ENCODE peak calls at places on chromosome 21, in seven cellular contexts. T, K, B, J, R, Y and O are unnamed samples.

GRCh38 chr21:41747943-41748738 is 18.7 kb downstream of the RIPK4 start:
- DNase-seq in T (no peak), K (no peak), B (no peak), J (no peak), R (no peak), Y (no peak), O (no peak)

GRCh38 chr21:14981246-14981645 is 83.6 kb downstream of the NRIP1 start:
- DNase-seq in T (no peak), K (no peak), B (no peak), J (no peak), R (no peak), Y (no peak), O (no peak)

GRCh38 chr21:31895069-31895851 is 22.4 kb downstream of the HUNK start:
- DNase-seq in T (peak; percentile 79), K (peak; percentile 34), B (no peak), J (peak; percentile 37), R (no peak), Y (no peak), O (peak; percentile 13)

GRCh38 chr21:42389449-42389835 is 6.4 kb downstream of the TMPRSS3 start:
- DNase-seq in T (no peak), K (no peak), B (peak; percentile 20), J (no peak), R (no peak), Y (no peak), O (peak; percentile 46)

GRCh38 chr21:43354666-43355065 is 72.3 kb downstream of the SIK1 start:
- DNase-seq in T (no peak), K (no peak), B (no peak), J (no peak), R (no peak), Y (no peak), O (no peak)

GRCh38 chr21:46457801-46458314 is 833 bp upstream of the DIP2A start:
- DNase-seq in T (peak; percentile 66), K (peak; percentile 40), B (no peak), J (peak; percentile 66), R (no peak), Y (peak; percentile 39), O (peak; percentile 37)

GRCh38 chr21:40146201-40146890 is 279.1 kb downstream of the PCP4 start:
- DNase-seq in T (no peak), K (no peak), B (no peak), J (no peak), R (no peak), Y (peak; percentile 13), O (no peak)

GRCh38 chr21:14453339-14453738 is 70.4 kb upstream of the HSPA13 start:
- DNase-seq in T (no peak), K (no peak), B (no peak), J (no peak), R (no peak), Y (no peak), O (no peak)

GRCh38 chr21:43318368-43318767 is 108.6 kb downstream of the SIK1 start:
- DNase-seq in T (no peak), K (no peak), B (no peak), J (no peak), R (no peak), Y (peak; percentile 33), O (no peak)

GRCh38 chr21:18244721-18245486 is at the start of gene CHODL:
- DNase-seq in T (peak; percentile 8), K (no peak), B (peak; percentile 24), J (peak; percentile 26), R (no peak), Y (no peak), O (peak; percentile 41)

GRCh38 chr21:14559144-14559543 is 13.0 kb upstream of the SAMSN1 start:
- DNase-seq in T (no peak), K (no peak), B (no peak), J (no peak), R (no peak), Y (no peak), O (no peak)

GRCh38 chr21:42655797-42656770 is 2.7 kb downstream of the PDE9A start:
- DNase-seq in T (peak; percentile 41), K (no peak), B (no peak), J (no peak), R (no peak), Y (no peak), O (no peak)

GRCh38 chr21:39097335-39097861 is 85.9 kb downstream of the PSMG1 start:
- DNase-seq in T (peak; percentile 7), K (no peak), B (no peak), J (peak; percentile 42), R (no peak), Y (no peak), O (no peak)

GRCh38 chr21:43590220-43590619 is 69.1 kb downstream of the HSF2BP start:
- DNase-seq in T (no peak), K (no peak), B (no peak), J (no peak), R (no peak), Y (no peak), O (no peak)

GRCh38 chr21:42317341-42317741 is 2.1 kb upstream of the TFF3 start:
- DNase-seq in T (no peak), K (no peak), B (no peak), J (no peak), R (no peak), Y (no peak), O (no peak)

GRCh38 chr21:25501996-25502665 is 105.2 kb downstream of the MRPL39 start:
- DNase-seq in T (no peak), K (no peak), B (no peak), J (no peak), R (no peak), Y (peak; percentile 21), O (no peak)

GRCh38 chr21:17428980-17429379 is 83.9 kb upstream of the CXADR start:
- DNase-seq in T (no peak), K (no peak), B (no peak), J (no peak), R (no peak), Y (no peak), O (no peak)

GRCh38 chr21:42466700-42467612 is 29.1 kb downstream of the RSPH1 start:
- DNase-seq in T (peak; percentile 88), K (peak; percentile 7), B (no peak), J (peak; percentile 34), R (no peak), Y (peak; percentile 70), O (peak; percentile 61)

GRCh38 chr21:45972353-45972715 is 9.2 kb upstream of the COL6A1 start:
- DNase-seq in T (peak; percentile 47), K (no peak), B (no peak), J (no peak), R (no peak), Y (no peak), O (no peak)

GRCh38 chr21:44784810-44785209 is 16.8 kb downstream of the UBE2G2 start:
- DNase-seq in T (no peak), K (no peak), B (no peak), J (no peak), R (no peak), Y (no peak), O (no peak)

GRCh38 chr21:44783023-44783696 is 18.5 kb downstream of the UBE2G2 start:
- DNase-seq in T (no peak), K (no peak), B (no peak), J (no peak), R (no peak), Y (no peak), O (no peak)

GRCh38 chr21:44790401-44790800 is 11.2 kb downstream of the UBE2G2 start:
- DNase-seq in T (no peak), K (no peak), B (no peak), J (no peak), R (no peak), Y (no peak), O (no peak)

GRCh38 chr21:44789880-44790279 is 11.7 kb downstream of the UBE2G2 start:
- DNase-seq in T (no peak), K (peak; percentile 58), B (no peak), J (peak; percentile 9), R (no peak), Y (no peak), O (no peak)

GRCh38 chr21:44785620-44786344 is 15.8 kb downstream of the UBE2G2 start:
- DNase-seq in T (no peak), K (peak; percentile 75), B (no peak), J (peak; percentile 29), R (no peak), Y (no peak), O (no peak)
- H4K8ac ChIP-seq in T (no peak overlapping the region), K (no peak overlapping the region), B (no peak overlapping the region), J (peak overlapping the region; percentile 14), R (no peak overlapping the region), Y (no peak overlapping the region), O (no peak overlapping the region)

DNA sequence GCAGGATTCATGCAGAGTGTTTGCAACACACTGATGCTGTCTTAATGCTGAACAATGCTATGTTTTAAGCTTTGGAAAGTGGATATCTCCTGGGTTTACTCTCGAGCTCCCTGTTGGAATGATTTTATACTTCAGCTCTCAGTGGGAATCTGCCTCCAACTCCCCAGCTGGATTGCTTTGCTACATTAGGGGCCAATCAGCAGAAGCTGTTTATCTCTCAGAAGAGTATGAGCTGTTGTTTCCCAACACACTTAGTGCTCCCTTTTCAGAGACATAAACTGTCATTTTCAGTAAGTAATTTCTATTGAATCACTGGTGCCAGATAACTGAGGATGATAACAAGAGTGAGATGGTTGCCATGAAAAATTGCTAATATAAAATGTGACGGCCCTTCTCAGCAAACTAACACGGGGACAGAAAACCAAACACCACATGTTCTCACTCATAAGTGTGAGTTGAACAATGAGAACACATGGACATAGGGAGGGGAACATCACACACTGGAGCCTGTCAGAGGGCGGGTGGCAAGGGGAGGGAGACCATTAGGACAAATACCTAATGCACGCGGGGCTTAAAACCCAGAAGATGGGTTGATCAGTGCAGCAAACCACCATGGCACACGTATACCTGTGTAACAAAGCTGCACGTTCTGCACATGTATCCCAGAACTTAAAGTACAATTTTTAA is 265.9 kb upstream of the RUNX1 start:
- DNase-seq in T (peak; percentile 16), K (peak; percentile 45), B (no peak), J (peak; percentile 56), R (no peak), Y (no peak), O (no peak)
- H4K8ac ChIP-seq in T (no peak overlapping the region), K (no peak overlapping the region), B (no peak overlapping the region), J (no peak overlapping the region), R (no peak overlapping the region), Y (no peak overlapping the region), O (no peak overlapping the region)

GRCh38 chr21:29526545-29526944 is 227.8 kb downstream of the BACH1 start:
- DNase-seq in T (peak; percentile 7), K (no peak), B (no peak), J (no peak), R (no peak), Y (no peak), O (no peak)

GRCh38 chr21:29521872-29522271 is 223.2 kb downstream of the BACH1 start:
- DNase-seq in T (no peak), K (no peak), B (no peak), J (no peak), R (no peak), Y (no peak), O (no peak)

GRCh38 chr21:29524055-29524454 is 225.3 kb downstream of the BACH1 start:
- DNase-seq in T (no peak), K (no peak), B (no peak), J (no peak), R (no peak), Y (no peak), O (no peak)

GRCh38 chr21:29520146-29520545 is 221.4 kb downstream of the BACH1 start:
- DNase-seq in T (no peak), K (no peak), B (no peak), J (no peak), R (no peak), Y (no peak), O (no peak)

GRCh38 chr21:29523646-29524045 is 224.9 kb downstream of the BACH1 start:
- DNase-seq in T (no peak), K (no peak), B (no peak), J (no peak), R (no peak), Y (no peak), O (no peak)
- H4K8ac ChIP-seq in T (no peak overlapping the region), K (no peak overlapping the region), B (no peak overlapping the region), J (no peak overlapping the region), R (no peak overlapping the region), Y (no peak overlapping the region), O (no peak overlapping the region)

GRCh38 chr21:32929633-32930038 is 96.1 kb upstream of the OLIG2 start:
- DNase-seq in T (no peak), K (no peak), B (no peak), J (no peak), R (no peak), Y (no peak), O (no peak)
- H4K8ac ChIP-seq in T (no peak overlapping the region), K (no peak overlapping the region), B (no peak overlapping the region), J (no peak overlapping the region), R (no peak overlapping the region), Y (no peak overlapping the region), O (no peak overlapping the region)